ENCODE peak calls at places on chromosomes 2 and 18, in five cellular contexts. R is Caco-2, E is foreskin fibroblast, D is pancreas, F is A549. P is an unnamed sample.

GRCh38 chr2:72117718-72118117 is 29.9 kb downstream of the CYP26B1 start:
- DNase-seq in R (no peak), E (no peak), D (no peak), F (no peak), P (no peak)

GRCh38 chr18:31574359-31574758 is 17.3 kb upstream of the TTR start:
- DNase-seq in R (no peak), E (no peak), D (no peak), F (no peak), P (no peak)

GRCh38 chr2:240736281-240737250 is 44.9 kb downstream of the AQP12A start:
- DNase-seq in R (no peak), E (no peak), D (no peak), F (no peak), P (no peak)

GRCh38 chr2:146602383-146602782 is 1242.4 kb upstream of the ACVR2A start:
- DNase-seq in R (peak; percentile 15), E (peak; percentile 52), D (no peak), F (no peak), P (no peak)

GRCh38 chr18:43396266-43396665 is 119.0 kb upstream of the SYT4 start:
- DNase-seq in R (no peak), E (peak; percentile 2), D (no peak), F (no peak), P (no peak)

GRCh38 chr2:180322781-180323180 is 315.7 kb upstream of the CWC22 start:
- DNase-seq in R (no peak), E (peak; percentile 34), D (no peak), F (no peak), P (no peak)

GRCh38 chr2:70775148-70775547 is 7.1 kb upstream of the ADD2 start:
- DNase-seq in R (no peak), E (no peak), D (no peak), F (no peak), P (no peak)

GRCh38 chr18:21242141-21243040 is at the start of gene GREB1L:
- DNase-seq in R (peak; percentile 91), E (peak; percentile 71), D (peak; percentile 66), F (peak; percentile 40), P (no peak)

GRCh38 chr2:68464651-68465050 is 2.4 kb downstream of the FBXO48 start:
- DNase-seq in R (no peak), E (no peak), D (no peak), F (no peak), P (no peak)

GRCh38 chr18:9835796-9836195 is 50.0 kb upstream of the TXNDC2 start:
- DNase-seq in R (no peak), E (no peak), D (no peak), F (no peak), P (no peak)

GRCh38 chr2:72291059-72291458 is 143.4 kb upstream of the CYP26B1 start:
- DNase-seq in R (no peak), E (peak; percentile 31), D (no peak), F (no peak), P (no peak)

GRCh38 chr2:190802133-190802532 is 78.5 kb upstream of the GLS start:
- DNase-seq in R (peak; percentile 38), E (no peak), D (no peak), F (no peak), P (no peak)

GRCh38 chr2:190802810-190803209 is 77.8 kb upstream of the GLS start:
- DNase-seq in R (no peak), E (no peak), D (no peak), F (no peak), P (no peak)

GRCh38 chr2:190805126-190805525 is 75.5 kb upstream of the GLS start:
- DNase-seq in R (no peak), E (no peak), D (no peak), F (no peak), P (no peak)

GRCh38 chr2:190805843-190806242 is 74.8 kb upstream of the GLS start:
- DNase-seq in R (no peak), E (no peak), D (no peak), F (no peak), P (no peak)

GRCh38 chr2:190804182-190804795 is 76.3 kb upstream of the GLS start:
- DNase-seq in R (no peak), E (peak; percentile 62), D (no peak), F (no peak), P (no peak)
- TF ChIP-seq CTCF in R (peak; percentile 49), E (peak; percentile 45), D (peak; percentile 46), F (peak; percentile 78), P (peak; percentile 63)

DNA sequence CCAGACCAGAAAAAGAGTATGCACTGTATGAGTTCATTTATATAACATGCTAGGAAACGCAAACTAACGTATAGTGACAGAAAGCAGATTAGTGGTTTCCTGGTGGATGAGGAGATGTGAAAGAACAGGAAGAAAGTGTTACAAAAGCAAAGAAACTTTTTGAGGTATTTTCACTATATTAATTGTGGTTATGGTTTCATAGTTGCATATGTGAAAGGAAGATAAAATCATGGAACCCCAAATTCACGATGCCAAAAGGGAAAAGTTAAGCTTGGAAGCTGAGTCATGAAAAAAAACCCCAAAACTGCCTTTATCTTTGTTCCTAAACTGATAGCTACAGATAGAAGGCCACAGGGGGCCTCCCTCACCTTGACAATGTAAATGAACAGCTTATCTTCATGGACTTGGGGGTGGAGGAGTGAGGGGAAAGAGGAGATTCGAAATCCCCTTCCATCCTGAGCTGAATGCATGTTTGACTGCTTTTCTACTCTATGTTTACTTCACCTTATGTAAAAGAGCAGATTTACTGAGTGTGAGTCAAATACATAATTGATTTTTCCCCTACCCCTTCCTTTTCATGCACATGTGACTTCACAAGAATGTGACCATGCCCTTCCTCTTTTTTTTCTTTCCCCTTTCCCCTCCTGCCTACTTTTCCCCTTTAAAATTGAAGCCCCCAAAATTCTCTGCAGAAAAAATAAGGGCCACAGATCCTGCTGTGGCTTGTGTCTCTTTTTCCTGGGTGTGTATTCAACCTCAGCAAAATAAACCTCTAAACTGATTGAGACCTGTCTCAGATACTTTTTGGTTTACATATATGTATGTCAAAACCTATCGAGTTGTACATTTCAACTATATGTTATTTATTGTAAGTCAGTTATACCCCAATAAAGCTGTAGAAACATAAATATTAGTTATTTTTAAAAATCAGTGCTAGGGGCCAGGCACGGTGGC is 100.1 kb upstream of the TLK1 start:
- DNase-seq in R (no peak), E (peak; percentile 18), D (no peak), F (no peak), P (no peak)
- H3K4me3 ChIP-seq in R (no peak overlapping the region), E (no peak overlapping the region), D (no peak overlapping the region), F (no peak overlapping the region), P (no peak overlapping the region)

GRCh38 chr2:234565842-234566619 is 69.2 kb upstream of the ARL4C start:
- DNase-seq in R (no peak), E (no peak), D (no peak), F (no peak), P (no peak)

GRCh38 chr2:234566622-234567021 is 69.7 kb upstream of the ARL4C start:
- DNase-seq in R (no peak), E (no peak), D (no peak), F (no peak), P (no peak)

GRCh38 chr2:234565201-234565600 is 68.3 kb upstream of the ARL4C start:
- DNase-seq in R (no peak), E (no peak), D (no peak), F (no peak), P (no peak)

GRCh38 chr2:234559609-234560008 is 62.7 kb upstream of the ARL4C start:
- DNase-seq in R (no peak), E (no peak), D (no peak), F (peak; percentile 25), P (no peak)

GRCh38 chr2:234564719-234565118 is 67.8 kb upstream of the ARL4C start:
- DNase-seq in R (no peak), E (peak; percentile 78), D (no peak), F (no peak), P (no peak)
- TF ChIP-seq CTCF in R (no peak), E (peak; percentile 53), D (no peak), F (peak; percentile 47), P (peak; percentile 33)

GRCh38 chr2:167136876-167137579 is 248.7 kb downstream of the XIRP2 start:
- DNase-seq in R (no peak), E (peak; percentile 57), D (no peak), F (no peak), P (peak; percentile 68)

GRCh38 chr2:167140767-167141166 is 252.5 kb downstream of the XIRP2 start:
- DNase-seq in R (no peak), E (peak; percentile 97), D (no peak), F (no peak), P (peak; percentile 100)

GRCh38 chr2:167142554-167142953 is 254.3 kb downstream of the XIRP2 start:
- DNase-seq in R (no peak), E (no peak), D (no peak), F (no peak), P (no peak)

GRCh38 chr2:167144179-167144898 is 256.1 kb downstream of the XIRP2 start:
- DNase-seq in R (no peak), E (peak; percentile 41), D (no peak), F (no peak), P (no peak)

GRCh38 chr2:167140330-167140729 is 252.1 kb downstream of the XIRP2 start:
- DNase-seq in R (no peak), E (no peak), D (no peak), F (no peak), P (no peak)
- H3K4me3 ChIP-seq in R (no peak overlapping the region), E (no peak overlapping the region), D (no peak overlapping the region), F (no peak overlapping the region), P (no peak overlapping the region)

GRCh38 chr2:225038076-225038571 is 4.1 kb downstream of the DOCK10 start:
- DNase-seq in R (no peak), E (no peak), D (no peak), F (no peak), P (no peak)
- TF ChIP-seq CTCF in R (no peak), E (no peak), D (no peak), F (no peak), P (no peak)

GRCh38 chr18:498901-499300 is 1.6 kb downstream of the COLEC12 start:
- DNase-seq in R (no peak), E (no peak), D (no peak), F (no peak), P (no peak)
- H3K4me3 ChIP-seq in R (peak overlapping the region; percentile 37), E (peak overlapping the region; percentile 59), D (no peak overlapping the region), F (peak overlapping the region; percentile 41), P (peak overlapping the region; percentile 52)

DNA sequence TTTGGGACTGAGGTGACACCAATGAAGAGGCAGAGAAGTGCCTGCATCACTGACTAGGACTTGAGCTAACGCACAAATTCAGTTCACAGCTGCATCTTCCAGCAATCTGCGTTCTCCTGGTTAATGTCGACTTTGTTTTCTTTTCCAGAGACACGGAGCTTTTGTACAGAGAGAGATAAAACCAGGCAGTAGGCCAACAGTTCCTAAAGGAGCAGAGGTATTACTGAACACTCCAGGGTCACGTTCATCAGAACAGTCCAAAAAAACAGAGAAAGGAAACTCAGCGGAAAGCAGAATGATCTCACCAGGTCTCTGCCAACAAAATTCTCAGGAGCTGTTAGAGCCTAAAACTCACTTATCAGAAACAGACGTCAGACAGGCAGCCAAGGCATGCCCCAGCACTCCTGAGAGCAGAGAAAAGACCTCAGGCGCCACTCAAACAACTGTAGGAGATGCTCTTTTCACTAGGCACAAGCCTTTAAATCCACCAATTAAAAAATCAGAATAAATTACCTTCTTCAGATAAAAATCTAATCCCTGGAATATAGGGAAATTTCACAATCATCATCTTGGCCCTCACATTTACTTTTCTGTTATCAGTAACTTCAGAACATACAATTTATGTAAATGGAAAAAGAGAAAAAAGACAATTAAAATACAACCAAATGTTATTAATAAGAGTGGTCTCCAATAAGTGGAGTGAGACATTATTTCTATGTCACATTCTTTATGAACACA is 95.9 kb upstream of the SPTBN1 start:
- DNase-seq in R (no peak), E (peak; percentile 92), D (no peak), F (no peak), P (no peak)
- TF ChIP-seq CTCF in R (no peak), E (no peak), D (no peak), F (no peak), P (no peak)

GRCh38 chr2:197538412-197538811 is 22.5 kb downstream of the MOB4 start:
- DNase-seq in R (no peak), E (peak; percentile 19), D (no peak), F (no peak), P (no peak)
- H3K4me3 ChIP-seq in R (no peak overlapping the region), E (no peak overlapping the region), D (no peak overlapping the region), F (no peak overlapping the region), P (no peak overlapping the region)